ENCODE peak calls at places on chromosomes 11 and 22, in five cellular contexts. Q is AG10803; A is hippocampal formation; Y is ovary; K is stimulated activated naive B cell treated with anti-CD40 and anti-IgM and Interleukin-4, amounts not matched to agents 10 μg/mL and 1 μg/mL and 100 μg/mL, for 72 hours. E is an unnamed sample.

GRCh38 chr22:30829901-30830550 is 135.4 kb downstream of the OSBP2 start:
- DNase-seq in K (no peak), Q (peak), Y (no peak), A (no peak), E (peak)

GRCh38 chr22:22479999-22480532 is 28.5 kb downstream of the ZNF280B start:
- DNase-seq in K (no peak), A (no peak), Q (peak), Y (no peak), E (peak)

GRCh38 chr11:5737091-5737490 is 843 bp downstream of the OR56B1 start:
- DNase-seq in Y (no peak), K (no peak), A (no peak), Q (peak), E (peak)

GRCh38 chr11:17734418-17734911 is at the start of gene KCNC1:
- DNase-seq in K (no peak), Y (peak), Q (peak), A (peak), E (peak)

GRCh38 chr22:48476599-48476998 is 1351.1 kb downstream of the BRD1 start:
- DNase-seq in A (no peak), K (no peak), Y (no peak), Q (no peak), E (no peak)

GRCh38 chr11:108536783-108537182 is 38.6 kb upstream of the POGLUT3 start:
- DNase-seq in K (no peak), Q (no peak), Y (no peak), A (no peak), E (no peak)

GRCh38 chr11:1087279-1087960 is 12.7 kb downstream of the MUC2 start:
- DNase-seq in Q (no peak), A (no peak), Y (peak), K (no peak), E (no peak)

GRCh38 chr11:107272561-107272960 is 185.1 kb downstream of the CWF19L2 start:
- DNase-seq in Q (no peak), Y (no peak), A (no peak), K (no peak), E (no peak)

GRCh38 chr11:18775492-18776292 is 15.9 kb downstream of the PTPN5 start:
- DNase-seq in K (peak), Y (no peak), Q (peak), A (no peak), E (peak)

E was measured in GM23248.